ENCODE peak calls at places on chromosomes 6 and 20, in four cellular contexts. One of them, this sample, is unnamed.

GRCh38 chr20:43939762-43940121 is 25.1 kb downstream of the TOX2 start:
- DNase-seq in upper lobe of right lung: no peak
- DNase-seq in fibroblast of villous mesenchyme: no peak
- DNase-seq in fibroblast of lung: no peak
- DNase-seq in this sample: peak

GRCh38 chr6:2221724-2222274 is 23.6 kb downstream of the GMDS start:
- DNase-seq in upper lobe of right lung: no peak
- DNase-seq in fibroblast of villous mesenchyme: peak
- DNase-seq in fibroblast of lung: no peak
- DNase-seq in this sample: peak

GRCh38 chr20:878511-879307 is 37.4 kb downstream of the ANGPT4 start:
- DNase-seq in upper lobe of right lung: no peak
- DNase-seq in fibroblast of villous mesenchyme: peak
- DNase-seq in fibroblast of lung: peak
- DNase-seq in this sample: peak

GRCh38 chr6:21732731-21733130 is 139.2 kb downstream of the SOX4 start:
- DNase-seq in upper lobe of right lung: no peak
- DNase-seq in fibroblast of villous mesenchyme: no peak
- DNase-seq in fibroblast of lung: peak
- DNase-seq in this sample: no peak

GRCh38 chr6:62805431-62805830 is 405.8 kb upstream of the FKBP1C start:
- DNase-seq in upper lobe of right lung: no peak
- DNase-seq in fibroblast of villous mesenchyme: no peak
- DNase-seq in fibroblast of lung: no peak
- DNase-seq in this sample: no peak

GRCh38 chr6:168305863-168306262 is 13.7 kb downstream of the DACT2 start:
- DNase-seq in upper lobe of right lung: no peak
- DNase-seq in fibroblast of villous mesenchyme: no peak
- DNase-seq in fibroblast of lung: no peak
- DNase-seq in this sample: no peak

GRCh38 chr6:17098538-17098937 is 3.3 kb upstream of the STMND1 start:
- DNase-seq in upper lobe of right lung: no peak
- DNase-seq in fibroblast of villous mesenchyme: peak
- DNase-seq in fibroblast of lung: peak
- DNase-seq in this sample: peak

GRCh38 chr6:46509063-46509462 is 17.8 kb upstream of the RCAN2 start:
- DNase-seq in upper lobe of right lung: no peak
- DNase-seq in fibroblast of villous mesenchyme: no peak
- DNase-seq in fibroblast of lung: no peak
- DNase-seq in this sample: no peak

GRCh38 chr6:31814677-31815024 is 432 bp downstream of the HSPA1L start:
- DNase-seq in upper lobe of right lung: peak
- DNase-seq in fibroblast of villous mesenchyme: peak
- DNase-seq in fibroblast of lung: peak
- DNase-seq in this sample: peak

GRCh38 chr6:42177514-42178364 is 4.6 kb downstream of the GUCA1A start:
- DNase-seq in upper lobe of right lung: no peak
- DNase-seq in fibroblast of villous mesenchyme: no peak
- DNase-seq in fibroblast of lung: no peak
- DNase-seq in this sample: no peak

GRCh38 chr6:39003072-39003471 is 45.5 kb upstream of the GLP1R start:
- DNase-seq in upper lobe of right lung: no peak
- DNase-seq in fibroblast of villous mesenchyme: no peak
- DNase-seq in fibroblast of lung: no peak
- DNase-seq in this sample: peak

GRCh38 chr6:66964216-66964615 is 1257.2 kb upstream of the EYS start:
- DNase-seq in upper lobe of right lung: no peak
- DNase-seq in fibroblast of villous mesenchyme: peak
- DNase-seq in fibroblast of lung: no peak
- DNase-seq in this sample: no peak

GRCh38 chr6:44235891-44236516 is 10.9 kb upstream of the HSP90AB1 start:
- DNase-seq in upper lobe of right lung: no peak
- DNase-seq in fibroblast of villous mesenchyme: no peak
- DNase-seq in fibroblast of lung: no peak
- DNase-seq in this sample: no peak

GRCh38 chr20:37364013-37364926 is 18.3 kb downstream of the SRC start:
- DNase-seq in upper lobe of right lung: peak
- DNase-seq in fibroblast of villous mesenchyme: no peak
- DNase-seq in fibroblast of lung: no peak
- DNase-seq in this sample: no peak

GRCh38 chr6:82006027-82006738 is 241.4 kb downstream of the IBTK start:
- DNase-seq in upper lobe of right lung: no peak
- DNase-seq in fibroblast of villous mesenchyme: peak
- DNase-seq in fibroblast of lung: peak
- DNase-seq in this sample: peak

GRCh38 chr6:15770347-15771143 is 107.7 kb upstream of the DTNBP1 start:
- DNase-seq in upper lobe of right lung: no peak
- DNase-seq in fibroblast of villous mesenchyme: peak
- DNase-seq in fibroblast of lung: peak
- DNase-seq in this sample: peak

GRCh38 chr6:100209323-100210137 is 215.5 kb upstream of the MCHR2 start:
- DNase-seq in upper lobe of right lung: no peak
- DNase-seq in fibroblast of villous mesenchyme: peak
- DNase-seq in fibroblast of lung: peak
- DNase-seq in this sample: peak

GRCh38 chr6:82786251-82786650 is 279.4 kb downstream of the UBE3D start:
- DNase-seq in upper lobe of right lung: no peak
- DNase-seq in fibroblast of villous mesenchyme: no peak
- DNase-seq in fibroblast of lung: no peak
- DNase-seq in this sample: no peak

GRCh38 chr6:111870054-111870750 is 3.0 kb downstream of the FYN start:
- DNase-seq in upper lobe of right lung: no peak
- DNase-seq in fibroblast of villous mesenchyme: no peak
- DNase-seq in fibroblast of lung: peak
- DNase-seq in this sample: no peak

GRCh38 chr6:8047466-8048292 is 16.5 kb downstream of the BLOC1S5 start:
- DNase-seq in upper lobe of right lung: no peak
- DNase-seq in fibroblast of villous mesenchyme: peak
- DNase-seq in fibroblast of lung: peak
- DNase-seq in this sample: peak

GRCh38 chr20:41149679-41150131 is 12.4 kb downstream of the PLCG1 start:
- DNase-seq in upper lobe of right lung: no peak
- DNase-seq in fibroblast of villous mesenchyme: peak
- DNase-seq in fibroblast of lung: peak
- DNase-seq in this sample: peak

GRCh38 chr6:101544286-101544685 is 150.8 kb downstream of the GRIK2 start:
- DNase-seq in upper lobe of right lung: no peak
- DNase-seq in fibroblast of villous mesenchyme: no peak
- DNase-seq in fibroblast of lung: peak
- DNase-seq in this sample: peak